ENCODE peak calls at places on chromosomes 13 and 19, in eight cellular contexts. O, J, D, A, K, N, Q and V are unnamed samples.

GRCh38 chr19:17210296-17210695 is 4.9 kb upstream of the USE1 start:
- DNase-seq in Q (no peak), K (no peak), O (no peak), D (no peak), N (no peak), J (no peak), A (no peak), V (peak; percentile 47)

GRCh38 chr19:35153701-35154534 is 617 bp upstream of the FXYD5 start:
- DNase-seq in J (peak; percentile 79), N (peak; percentile 59), A (peak; percentile 79), D (peak; percentile 58), O (peak; percentile 88), K (peak; percentile 69), Q (no peak), V (peak; percentile 75)

GRCh38 chr13:48749144-48749543 is 95.4 kb downstream of the CYSLTR2 start:
- DNase-seq in O (no peak), Q (no peak), D (peak; percentile 27), N (no peak), J (no peak), A (no peak), K (no peak), V (peak; percentile 84)

GRCh38 chr19:5080030-5080644 is 111.2 kb downstream of the KDM4B start:
- DNase-seq in O (no peak), Q (no peak), A (peak; percentile 95), K (no peak), N (no peak), J (no peak), D (no peak), V (no peak)

GRCh38 chr13:52001120-52001731 is 10.0 kb downstream of the ATP7B start:
- DNase-seq in A (peak; percentile 64), N (peak; percentile 75), K (peak; percentile 16), D (peak; percentile 50), J (peak; percentile 46), Q (peak; percentile 32), O (peak; percentile 82), V (peak; percentile 69)

GRCh38 chr19:29545866-29546582 is 20.2 kb downstream of the VSTM2B start:
- DNase-seq in Q (no peak), O (no peak), K (no peak), N (no peak), A (no peak), D (no peak), J (no peak), V (no peak)

GRCh38 chr19:19224852-19225494 is 13.2 kb downstream of the NCAN start:
- DNase-seq in J (peak; percentile 91), D (peak; percentile 67), Q (peak; percentile 85), N (no peak), O (peak; percentile 96), A (no peak), K (peak; percentile 56), V (peak; percentile 74)

GRCh38 chr19:53844849-53845246 is 20.7 kb upstream of the NLRP12 start:
- DNase-seq in A (no peak), J (no peak), O (no peak), D (no peak), N (no peak), Q (no peak), K (no peak), V (no peak)

GRCh38 chr13:23608704-23609413 is 38.6 kb downstream of the TNFRSF19 start:
- DNase-seq in D (no peak), A (peak; percentile 75), Q (no peak), O (no peak), N (no peak), J (no peak), K (no peak), V (peak; percentile 72)

GRCh38 chr13:114124921-114125320 is 7.5 kb downstream of the RASA3 start:
- DNase-seq in N (no peak), J (no peak), Q (no peak), D (peak; percentile 55), K (no peak), O (no peak), A (no peak), V (peak; percentile 86)

GRCh38 chr19:5137571-5138124 is 168.7 kb downstream of the KDM4B start:
- DNase-seq in A (peak; percentile 69), K (no peak), N (no peak), Q (no peak), D (no peak), O (peak; percentile 95), J (peak; percentile 70), V (no peak)

DNA sequence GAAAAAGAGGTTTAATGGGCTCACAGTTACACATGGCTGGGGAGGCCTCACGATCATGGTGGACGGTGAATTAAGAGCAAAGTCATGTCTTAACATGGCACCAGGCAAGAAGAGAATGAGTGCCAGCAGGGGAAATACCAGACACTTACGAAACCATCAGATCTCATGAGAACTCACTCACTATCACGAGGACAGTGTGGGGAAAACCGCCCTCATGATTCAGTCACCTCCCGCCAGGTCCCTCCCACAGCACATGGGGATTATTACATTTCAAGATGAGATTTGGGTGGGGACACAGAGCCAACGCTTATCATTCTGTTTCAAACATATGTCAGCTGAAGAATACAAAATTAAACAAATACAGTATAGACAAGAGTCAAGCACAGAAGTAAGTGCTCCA is 165.1 kb downstream of the PCCA start:
- DNase-seq in Q (no peak), K (no peak), D (no peak), N (no peak), A (no peak), J (no peak), O (no peak), V (no peak)
- TF ChIP-seq EZH2phosphoT487 in Q (no peak), K (no peak), D (no peak), N (no peak), A (no peak), J (no peak), O (no peak), V (no peak)

GRCh38 chr19:38506723-38507550 is 73.4 kb downstream of the RYR1 start:
- DNase-seq in Q (peak; percentile 95), K (peak; percentile 46), J (peak; percentile 90), N (peak; percentile 95), A (peak; percentile 99), O (peak; percentile 99), D (peak; percentile 89), V (peak; percentile 87)
- TF ChIP-seq EZH2phosphoT487 in Q (no peak), K (no peak), J (no peak), N (no peak), A (no peak), O (no peak), D (no peak), V (no peak)

GRCh38 chr13:110713981-110714797 is 689 bp downstream of the ING1 start:
- DNase-seq in O (peak; percentile 53), Q (no peak), D (peak; percentile 14), J (peak; percentile 74), A (peak; percentile 56), N (peak; percentile 74), K (peak; percentile 55), V (peak; percentile 80)
- TF ChIP-seq EZH2phosphoT487 in O (no peak), Q (no peak), D (no peak), J (no peak), A (no peak), N (no peak), K (no peak), V (no peak)

DNA sequence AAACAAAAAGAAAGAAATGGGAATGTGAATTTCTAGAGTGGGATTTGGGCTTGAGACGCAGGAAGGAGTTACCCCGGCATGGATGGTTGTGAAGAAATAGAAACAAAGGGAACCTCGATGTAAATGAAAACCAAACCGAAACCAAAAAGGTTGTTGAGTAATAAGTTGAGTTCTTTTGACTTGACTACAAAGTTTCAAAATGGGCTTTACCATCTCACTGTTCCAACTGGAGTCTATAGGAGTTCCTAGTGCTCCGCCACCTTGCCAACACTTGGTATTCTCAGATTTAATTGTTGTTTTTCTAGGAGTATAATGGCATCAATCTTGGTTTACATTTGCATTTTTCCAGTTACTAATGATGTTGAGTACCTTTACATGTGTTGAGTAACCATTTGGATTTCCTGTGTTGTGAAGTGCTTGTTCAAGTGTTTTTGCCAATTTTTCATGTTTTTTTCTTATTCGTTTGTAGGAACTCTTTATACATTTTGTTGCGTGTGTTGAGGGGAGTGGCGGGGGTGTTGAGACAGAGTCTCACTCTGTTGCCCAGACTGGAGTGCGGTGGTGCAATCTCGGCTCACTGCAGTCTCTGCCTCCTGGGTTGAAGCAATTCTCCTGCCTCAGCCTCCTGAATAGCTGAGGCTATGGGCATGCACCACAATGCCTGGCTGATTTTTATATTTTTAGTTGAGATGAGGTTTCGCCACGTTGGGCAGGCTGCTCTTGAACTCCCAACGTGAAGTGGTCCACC is 9.2 kb downstream of the UBE2S start:
- DNase-seq in O (no peak), N (no peak), Q (no peak), A (no peak), K (no peak), J (no peak), D (no peak), V (no peak)
- TF ChIP-seq EZH2phosphoT487 in O (no peak), N (no peak), Q (no peak), A (no peak), K (no peak), J (no peak), D (no peak), V (no peak)

DNA sequence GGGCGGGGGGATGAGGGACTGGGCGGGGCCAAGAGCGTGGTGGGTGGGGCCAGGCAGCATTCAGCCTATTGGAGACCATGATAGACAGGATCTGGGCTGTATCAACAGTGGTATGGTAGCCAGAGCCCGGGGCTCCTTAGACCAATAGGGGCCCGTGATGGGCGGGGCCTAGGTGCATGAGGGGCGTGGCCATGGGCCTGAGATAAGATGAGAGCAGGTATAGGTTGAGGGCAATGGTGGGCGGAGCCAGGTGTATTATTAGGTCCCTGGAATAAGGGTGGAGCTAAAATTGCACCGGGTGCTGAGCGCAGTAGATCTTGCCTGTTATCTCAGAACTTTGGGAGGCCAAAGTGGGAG is 5.3 kb downstream of the ABCA7 start:
- DNase-seq in Q (peak; percentile 95), A (peak; percentile 72), K (peak; percentile 66), D (peak; percentile 66), O (peak; percentile 98), N (peak; percentile 99), J (peak; percentile 60), V (peak; percentile 59)
- TF ChIP-seq EZH2phosphoT487 in Q (no peak), A (no peak), K (no peak), D (no peak), O (no peak), N (no peak), J (no peak), V (no peak)